ENCODE peak calls at places on chromosomes 7 and 10, in seven cellular contexts. One of them, this sample, is unnamed.

GRCh38 chr7:112089551-112089950 is 116.6 kb downstream of the DOCK4 start:
- DNase-seq in H7: no peak
- DNase-seq in astrocyte: no peak
- DNase-seq in esophagus muscularis mucosa: no peak
- DNase-seq in HCT116: no peak
- DNase-seq in transverse colon: no peak
- DNase-seq in fibroblast of the aortic adventitia: no peak
- DNase-seq in this sample: no peak

GRCh38 chr7:209846-210245 is 17.5 kb downstream of the FAM20C start:
- DNase-seq in H7: no peak
- DNase-seq in astrocyte: peak
- DNase-seq in esophagus muscularis mucosa: no peak
- DNase-seq in HCT116: no peak
- DNase-seq in transverse colon: no peak
- DNase-seq in fibroblast of the aortic adventitia: no peak
- DNase-seq in this sample: no peak

GRCh38 chr10:45379303-45379726 is 5.3 kb downstream of the ALOX5 start:
- DNase-seq in H7: no peak
- DNase-seq in astrocyte: no peak
- DNase-seq in esophagus muscularis mucosa: no peak
- DNase-seq in HCT116: no peak
- DNase-seq in transverse colon: no peak
- DNase-seq in fibroblast of the aortic adventitia: no peak
- DNase-seq in this sample: no peak

GRCh38 chr10:8331896-8332729 is 277.6 kb downstream of the GATA3 start:
- DNase-seq in H7: peak
- DNase-seq in astrocyte: peak
- DNase-seq in esophagus muscularis mucosa: no peak
- DNase-seq in HCT116: no peak
- DNase-seq in transverse colon: peak
- DNase-seq in fibroblast of the aortic adventitia: peak
- DNase-seq in this sample: peak

GRCh38 chr10:33899578-33900531 is 565.4 kb upstream of the NRP1 start:
- DNase-seq in H7: no peak
- DNase-seq in astrocyte: no peak
- DNase-seq in esophagus muscularis mucosa: no peak
- DNase-seq in HCT116: no peak
- DNase-seq in transverse colon: no peak
- DNase-seq in fibroblast of the aortic adventitia: peak
- DNase-seq in this sample: peak

GRCh38 chr7:134660961-134661376 is 14.3 kb downstream of the BPGM start:
- DNase-seq in H7: no peak
- DNase-seq in astrocyte: peak
- DNase-seq in esophagus muscularis mucosa: no peak
- DNase-seq in HCT116: no peak
- DNase-seq in transverse colon: no peak
- DNase-seq in fibroblast of the aortic adventitia: peak
- DNase-seq in this sample: peak

GRCh38 chr7:44461387-44461786 is 29.1 kb downstream of the NUDCD3 start:
- DNase-seq in H7: no peak
- DNase-seq in astrocyte: peak
- DNase-seq in esophagus muscularis mucosa: no peak
- DNase-seq in HCT116: no peak
- DNase-seq in transverse colon: no peak
- DNase-seq in fibroblast of the aortic adventitia: peak
- DNase-seq in this sample: peak

GRCh38 chr7:101754432-101755159 is 62.8 kb upstream of the CUX1 start:
- DNase-seq in H7: no peak
- DNase-seq in astrocyte: peak
- DNase-seq in esophagus muscularis mucosa: no peak
- DNase-seq in HCT116: no peak
- DNase-seq in transverse colon: no peak
- DNase-seq in fibroblast of the aortic adventitia: peak
- DNase-seq in this sample: peak

GRCh38 chr10:2460846-2461245 is 606.5 kb upstream of the PFKP start:
- DNase-seq in H7: no peak
- DNase-seq in astrocyte: peak
- DNase-seq in esophagus muscularis mucosa: no peak
- DNase-seq in HCT116: no peak
- DNase-seq in transverse colon: no peak
- DNase-seq in fibroblast of the aortic adventitia: no peak
- DNase-seq in this sample: no peak

GRCh38 chr7:6170571-6171531 is 101.6 kb downstream of the CYTH3 start:
- DNase-seq in H7: peak
- DNase-seq in astrocyte: no peak
- DNase-seq in esophagus muscularis mucosa: no peak
- DNase-seq in HCT116: no peak
- DNase-seq in transverse colon: no peak
- DNase-seq in fibroblast of the aortic adventitia: no peak
- DNase-seq in this sample: no peak

GRCh38 chr7:133428876-133429275 is 176.0 kb downstream of the EXOC4 start:
- DNase-seq in H7: no peak
- DNase-seq in astrocyte: no peak
- DNase-seq in esophagus muscularis mucosa: no peak
- DNase-seq in HCT116: no peak
- DNase-seq in transverse colon: no peak
- DNase-seq in fibroblast of the aortic adventitia: no peak
- DNase-seq in this sample: no peak

GRCh38 chr10:30803901-30804322 is 174.4 kb upstream of the LYZL2 start:
- DNase-seq in H7: no peak
- DNase-seq in astrocyte: peak
- DNase-seq in esophagus muscularis mucosa: no peak
- DNase-seq in HCT116: no peak
- DNase-seq in transverse colon: no peak
- DNase-seq in fibroblast of the aortic adventitia: peak
- DNase-seq in this sample: peak

GRCh38 chr10:45373003-45373782 is 823 bp upstream of the ALOX5 start:
- DNase-seq in H7: peak
- DNase-seq in astrocyte: no peak
- DNase-seq in esophagus muscularis mucosa: peak
- DNase-seq in HCT116: no peak
- DNase-seq in transverse colon: peak
- DNase-seq in fibroblast of the aortic adventitia: no peak
- DNase-seq in this sample: no peak

GRCh38 chr10:79021331-79021907 is 47.3 kb upstream of the ZMIZ1 start:
- DNase-seq in H7: no peak
- DNase-seq in astrocyte: no peak
- DNase-seq in esophagus muscularis mucosa: no peak
- DNase-seq in HCT116: no peak
- DNase-seq in transverse colon: no peak
- DNase-seq in fibroblast of the aortic adventitia: no peak
- DNase-seq in this sample: no peak

GRCh38 chr7:139855498-139856270 is 26.6 kb downstream of the TBXAS1 start:
- DNase-seq in H7: no peak
- DNase-seq in astrocyte: no peak
- DNase-seq in esophagus muscularis mucosa: no peak
- DNase-seq in HCT116: no peak
- DNase-seq in transverse colon: peak
- DNase-seq in fibroblast of the aortic adventitia: no peak
- DNase-seq in this sample: no peak

GRCh38 chr10:118870467-118871243 is 115.9 kb upstream of the CACUL1 start:
- DNase-seq in H7: no peak
- DNase-seq in astrocyte: peak
- DNase-seq in esophagus muscularis mucosa: peak
- DNase-seq in HCT116: no peak
- DNase-seq in transverse colon: no peak
- DNase-seq in fibroblast of the aortic adventitia: peak
- DNase-seq in this sample: peak

GRCh38 chr7:140440593-140440992 is 36.7 kb downstream of the RAB19 start:
- DNase-seq in H7: no peak
- DNase-seq in astrocyte: no peak
- DNase-seq in esophagus muscularis mucosa: no peak
- DNase-seq in HCT116: no peak
- DNase-seq in transverse colon: no peak
- DNase-seq in fibroblast of the aortic adventitia: no peak
- DNase-seq in this sample: no peak

GRCh38 chr10:92241158-92241500 is 49.7 kb downstream of the CPEB3 start:
- DNase-seq in H7: peak
- DNase-seq in astrocyte: peak
- DNase-seq in esophagus muscularis mucosa: no peak
- DNase-seq in HCT116: no peak
- DNase-seq in transverse colon: peak
- DNase-seq in fibroblast of the aortic adventitia: no peak
- DNase-seq in this sample: no peak

GRCh38 chr10:92242910-92243671 is 47.8 kb downstream of the CPEB3 start:
- DNase-seq in H7: peak
- DNase-seq in astrocyte: peak
- DNase-seq in esophagus muscularis mucosa: no peak
- DNase-seq in HCT116: peak
- DNase-seq in transverse colon: peak
- DNase-seq in fibroblast of the aortic adventitia: peak
- DNase-seq in this sample: peak

GRCh38 chr10:92241501-92241900 is 49.4 kb downstream of the CPEB3 start:
- DNase-seq in H7: no peak
- DNase-seq in astrocyte: no peak
- DNase-seq in esophagus muscularis mucosa: no peak
- DNase-seq in HCT116: no peak
- DNase-seq in transverse colon: no peak
- DNase-seq in fibroblast of the aortic adventitia: no peak
- DNase-seq in this sample: no peak

GRCh38 chr10:92240289-92241157 is 50.4 kb downstream of the CPEB3 start:
- DNase-seq in H7: peak
- DNase-seq in astrocyte: peak
- DNase-seq in esophagus muscularis mucosa: no peak
- DNase-seq in HCT116: no peak
- DNase-seq in transverse colon: peak
- DNase-seq in fibroblast of the aortic adventitia: peak
- DNase-seq in this sample: peak

GRCh38 chr10:92242380-92242779 is 48.5 kb downstream of the CPEB3 start:
- DNase-seq in H7: no peak
- DNase-seq in astrocyte: no peak
- DNase-seq in esophagus muscularis mucosa: no peak
- DNase-seq in HCT116: no peak
- DNase-seq in transverse colon: no peak
- DNase-seq in fibroblast of the aortic adventitia: no peak
- DNase-seq in this sample: no peak
- H3K4me3 ChIP-seq in H7: no peak
- H3K4me3 ChIP-seq in astrocyte: no peak
- H3K4me3 ChIP-seq in esophagus muscularis mucosa: no peak
- H3K4me3 ChIP-seq in HCT116: no peak
- H3K4me3 ChIP-seq in transverse colon: no peak
- H3K4me3 ChIP-seq in fibroblast of the aortic adventitia: no peak
- H3K4me3 ChIP-seq in this sample: no peak

GRCh38 chr7:27191716-27192545 is 6.9 kb upstream of the HOXA11 start:
- DNase-seq in H7: peak
- DNase-seq in astrocyte: no peak
- DNase-seq in esophagus muscularis mucosa: no peak
- DNase-seq in HCT116: no peak
- DNase-seq in transverse colon: peak
- DNase-seq in fibroblast of the aortic adventitia: no peak
- DNase-seq in this sample: no peak

GRCh38 chr7:27193335-27194001 is 6.4 kb downstream of the HOXA13 start:
- DNase-seq in H7: peak
- DNase-seq in astrocyte: no peak
- DNase-seq in esophagus muscularis mucosa: no peak
- DNase-seq in HCT116: no peak
- DNase-seq in transverse colon: no peak
- DNase-seq in fibroblast of the aortic adventitia: no peak
- DNase-seq in this sample: no peak

GRCh38 chr7:27192546-27193334 is 7.2 kb downstream of the HOXA13 start:
- DNase-seq in H7: peak
- DNase-seq in astrocyte: no peak
- DNase-seq in esophagus muscularis mucosa: no peak
- DNase-seq in HCT116: no peak
- DNase-seq in transverse colon: peak
- DNase-seq in fibroblast of the aortic adventitia: no peak
- DNase-seq in this sample: peak

GRCh38 chr7:27194641-27195379 is 5.1 kb downstream of the HOXA13 start:
- DNase-seq in H7: no peak
- DNase-seq in astrocyte: no peak
- DNase-seq in esophagus muscularis mucosa: no peak
- DNase-seq in HCT116: no peak
- DNase-seq in transverse colon: peak
- DNase-seq in fibroblast of the aortic adventitia: no peak
- DNase-seq in this sample: no peak

GRCh38 chr7:27194002-27194352 is 5.9 kb downstream of the HOXA13 start:
- DNase-seq in H7: no peak
- DNase-seq in astrocyte: no peak
- DNase-seq in esophagus muscularis mucosa: no peak
- DNase-seq in HCT116: no peak
- DNase-seq in transverse colon: no peak
- DNase-seq in fibroblast of the aortic adventitia: no peak
- DNase-seq in this sample: no peak
- H3K4me3 ChIP-seq in H7: no peak
- H3K4me3 ChIP-seq in astrocyte: no peak
- H3K4me3 ChIP-seq in esophagus muscularis mucosa: no peak
- H3K4me3 ChIP-seq in HCT116: no peak
- H3K4me3 ChIP-seq in transverse colon: peak
- H3K4me3 ChIP-seq in fibroblast of the aortic adventitia: no peak
- H3K4me3 ChIP-seq in this sample: no peak

DNA sequence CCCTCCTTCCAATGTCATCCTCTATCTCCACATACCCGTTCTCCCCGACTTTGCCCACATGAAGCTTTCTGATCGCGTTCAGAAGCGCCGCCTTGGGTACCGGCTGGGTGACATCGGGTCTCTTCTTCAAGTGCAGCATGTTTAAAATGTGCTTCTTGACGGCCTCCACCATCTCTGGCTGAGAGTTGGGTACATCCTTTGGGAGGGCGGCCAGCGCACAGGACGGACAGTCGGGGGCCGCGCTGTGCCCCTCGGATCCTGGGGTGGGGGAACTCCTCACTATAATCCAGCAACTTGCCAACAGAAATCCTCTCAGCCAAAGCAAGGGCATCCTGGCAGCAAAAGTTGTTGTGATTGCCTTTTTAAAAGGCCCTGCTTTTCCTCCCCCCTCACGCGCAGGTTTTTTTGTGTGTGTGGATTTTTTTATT is 2.8 kb downstream of the INHBA start:
- DNase-seq in H7: no peak
- DNase-seq in astrocyte: no peak
- DNase-seq in esophagus muscularis mucosa: no peak
- DNase-seq in HCT116: no peak
- DNase-seq in transverse colon: no peak
- DNase-seq in fibroblast of the aortic adventitia: no peak
- DNase-seq in this sample: no peak
- H3K4me3 ChIP-seq in H7: peak
- H3K4me3 ChIP-seq in astrocyte: peak
- H3K4me3 ChIP-seq in esophagus muscularis mucosa: peak
- H3K4me3 ChIP-seq in HCT116: no peak
- H3K4me3 ChIP-seq in transverse colon: peak
- H3K4me3 ChIP-seq in fibroblast of the aortic adventitia: peak
- H3K4me3 ChIP-seq in this sample: peak

DNA sequence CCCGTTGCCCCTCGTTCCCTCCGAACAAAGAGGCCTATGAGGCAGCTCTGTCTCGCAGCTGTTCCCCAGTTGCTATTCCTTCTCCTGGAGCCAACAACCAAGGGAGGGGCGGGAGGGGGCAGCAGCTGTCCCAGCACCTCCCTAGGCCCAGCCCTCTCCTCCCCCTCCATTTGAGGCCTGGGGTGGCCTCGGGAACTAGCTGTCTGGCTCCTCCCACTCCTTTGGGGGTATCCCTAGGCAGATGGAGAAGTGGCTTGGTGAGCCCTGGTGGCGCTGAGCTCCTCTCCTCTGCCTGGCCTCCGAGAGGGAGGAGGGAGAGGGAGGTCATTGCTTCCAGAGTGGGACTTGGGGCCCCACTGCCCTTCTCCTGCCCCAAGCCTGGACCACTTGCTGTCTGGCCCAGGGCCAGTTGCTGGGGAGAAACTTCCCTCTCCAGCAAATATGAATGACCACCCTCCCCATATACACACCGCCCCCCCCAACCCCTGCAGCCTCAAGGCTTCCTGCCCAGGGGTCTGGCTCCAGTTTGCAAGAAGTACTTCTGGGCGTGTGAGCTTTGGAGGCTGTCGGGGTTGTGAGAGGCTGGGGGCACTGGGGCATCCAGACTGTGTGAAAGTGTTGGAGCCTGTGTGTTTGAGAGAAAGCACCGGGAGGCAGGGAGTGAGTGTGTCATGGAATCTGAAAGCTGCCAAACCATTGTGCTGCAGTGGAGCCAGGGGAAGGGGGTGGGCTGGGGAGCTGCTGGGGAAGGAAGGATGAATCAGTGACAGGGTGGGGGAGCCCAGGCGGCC is 3.1 kb downstream of the FLNC start:
- DNase-seq in H7: peak
- DNase-seq in astrocyte: peak
- DNase-seq in esophagus muscularis mucosa: no peak
- DNase-seq in HCT116: no peak
- DNase-seq in transverse colon: peak
- DNase-seq in fibroblast of the aortic adventitia: peak
- DNase-seq in this sample: peak
- H3K4me3 ChIP-seq in H7: peak
- H3K4me3 ChIP-seq in astrocyte: peak
- H3K4me3 ChIP-seq in esophagus muscularis mucosa: peak
- H3K4me3 ChIP-seq in HCT116: no peak
- H3K4me3 ChIP-seq in transverse colon: peak
- H3K4me3 ChIP-seq in fibroblast of the aortic adventitia: peak
- H3K4me3 ChIP-seq in this sample: peak

This sample was measured in cardiac fibroblast.